ENCODE peak calls at places on chromosomes 4 and X, in ten cellular contexts. Q is astrocyte, X is upper lobe of left lung, W is AG10803, B is GM10248, M is IMR-90, K is endothelial cell, U is fibroblast of the aortic adventitia, V is testis, S is epithelial cell of esophagus. T is an unnamed sample.

GRCh38 chrX:149114001-149114400 is 391.1 kb downstream of the IDS start:
- DNase-seq in Q (no peak), X (peak), W (no peak), B (no peak), M (no peak), K (no peak), U (no peak), V (no peak), S (no peak), T (no peak)

GRCh38 chrX:21966866-21967265 is 26.4 kb downstream of the SMS start:
- DNase-seq in Q (no peak), X (no peak), W (no peak), B (no peak), M (no peak), K (no peak), U (no peak), V (no peak), S (no peak), T (no peak)

GRCh38 chr4:184100297-184100885 is 117.3 kb downstream of the ENPP6 start:
- DNase-seq in Q (no peak), X (peak), W (no peak), B (peak), M (peak), K (peak), U (peak), V (peak), S (peak), T (no peak)

GRCh38 chr4:159105761-159106243 is 2.9 kb downstream of the RAPGEF2 start:
- DNase-seq in Q (peak), X (no peak), W (peak), B (peak), M (peak), K (no peak), U (peak), V (no peak), S (peak), T (no peak)

GRCh38 chr4:141635726-141636076 is 682 bp upstream of the IL15 start:
- DNase-seq in Q (no peak), X (no peak), W (peak), B (peak), M (no peak), K (no peak), U (no peak), V (no peak), S (no peak), T (no peak)

GRCh38 chrX:154470914-154471568 is 8.0 kb downstream of the LAGE3 start:
- DNase-seq in Q (no peak), X (no peak), W (no peak), B (no peak), M (no peak), K (no peak), U (no peak), V (no peak), S (no peak), T (no peak)

GRCh38 chr4:28744066-28744465 is 1883.4 kb downstream of the STIM2 start:
- DNase-seq in Q (no peak), X (no peak), W (peak), B (no peak), M (peak), K (no peak), U (no peak), V (no peak), S (peak), T (no peak)

GRCh38 chr4:137531951-137532868 is at the start of gene PCDH18:
- DNase-seq in Q (peak), X (no peak), W (peak), B (peak), M (peak), K (peak), U (peak), V (peak), S (peak), T (peak)

DNA sequence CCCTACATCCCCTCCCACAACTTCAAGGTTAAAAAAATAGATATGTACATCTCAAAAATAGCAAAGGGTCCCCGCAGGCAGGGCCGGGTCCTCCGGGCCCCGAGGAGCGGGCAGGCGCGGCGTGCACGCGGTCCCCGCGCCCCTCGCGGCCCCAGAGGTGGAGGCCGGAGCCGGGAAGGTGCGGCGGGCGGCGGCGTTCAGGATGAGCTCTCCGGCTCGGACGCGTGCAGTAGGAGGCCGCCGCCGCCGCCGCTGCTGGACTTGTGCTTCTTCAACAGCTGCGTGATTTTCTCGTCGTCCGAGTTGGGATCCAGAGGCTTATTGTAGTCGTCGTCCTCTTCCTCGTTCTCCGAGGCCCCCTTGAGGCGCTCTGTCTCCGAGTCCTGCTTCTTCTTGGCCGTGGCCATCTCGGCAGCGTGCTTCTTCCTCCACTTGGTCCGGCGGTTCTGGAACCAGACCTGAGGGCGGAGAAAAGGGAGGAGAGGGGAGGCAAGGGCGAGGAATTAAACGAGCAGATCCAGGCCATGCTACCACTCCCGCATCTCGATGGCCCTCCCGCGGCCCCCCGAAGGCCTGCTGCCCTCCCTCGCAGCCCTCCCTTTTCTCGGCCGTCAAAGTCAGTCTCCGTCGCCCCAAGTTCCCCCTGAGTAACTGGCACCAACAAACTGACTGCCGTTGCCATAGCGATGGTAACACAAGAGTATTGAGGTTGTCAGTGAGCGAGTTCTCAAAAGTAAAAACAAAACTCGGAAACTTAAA is 5.8 kb downstream of the NKX6-1 start:
- DNase-seq in Q (peak), X (peak), W (peak), B (no peak), M (peak), K (peak), U (peak), V (peak), S (no peak), T (no peak)
- TF ChIP-seq CTCF in Q (no peak), X (no peak), W (peak), B (no peak), M (no peak), K (no peak), U (peak), V (no peak), S (no peak), T (peak)

GRCh38 chrX:40411350-40412111 is 169.2 kb upstream of the ATP6AP2 start:
- DNase-seq in Q (no peak), X (no peak), W (no peak), B (no peak), M (no peak), K (no peak), U (no peak), V (no peak), S (no peak), T (no peak)
- TF ChIP-seq CTCF in Q (no peak), X (no peak), W (peak), B (no peak), M (no peak), K (no peak), U (no peak), V (no peak), S (no peak), T (no peak)

DNA sequence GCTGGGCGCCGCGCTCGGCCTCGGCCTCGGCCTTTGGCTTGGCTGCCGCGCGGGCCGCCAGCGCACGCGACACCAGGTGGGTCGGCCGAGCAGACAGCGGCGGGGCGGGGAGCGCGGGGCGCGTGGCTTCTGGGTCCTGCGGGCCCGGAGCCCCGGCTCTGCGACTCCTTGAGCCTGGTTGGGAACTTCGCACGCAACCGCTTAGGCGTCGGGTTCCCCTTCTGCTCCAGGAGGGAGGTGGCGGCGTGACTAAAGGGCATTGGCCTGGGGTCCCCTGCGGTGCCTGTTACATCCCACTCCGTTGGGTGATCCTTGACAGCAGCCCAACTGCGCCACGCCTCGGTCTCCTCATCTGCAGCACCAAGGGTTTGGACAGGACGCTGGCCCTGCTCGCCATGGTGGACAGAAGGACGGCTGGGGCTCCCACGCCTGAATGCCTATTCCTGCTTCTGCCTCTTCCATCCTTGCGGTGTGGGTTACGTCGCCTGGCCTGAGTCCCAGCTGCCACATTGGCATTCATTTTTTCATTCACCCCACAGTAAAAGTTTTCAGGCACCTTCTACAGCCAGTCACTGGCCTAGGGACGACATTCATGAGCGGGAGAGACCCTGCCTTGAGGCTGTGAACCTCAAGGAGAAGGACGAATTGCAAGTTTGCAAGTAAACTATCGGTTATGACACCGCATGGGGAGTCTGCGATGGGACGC is 631 bp downstream of the EVC start:
- DNase-seq in Q (peak), X (no peak), W (peak), B (no peak), M (peak), K (peak), U (peak), V (peak), S (peak), T (no peak)
- TF ChIP-seq CTCF in Q (no peak), X (no peak), W (no peak), B (no peak), M (no peak), K (no peak), U (no peak), V (no peak), S (no peak), T (peak)

DNA sequence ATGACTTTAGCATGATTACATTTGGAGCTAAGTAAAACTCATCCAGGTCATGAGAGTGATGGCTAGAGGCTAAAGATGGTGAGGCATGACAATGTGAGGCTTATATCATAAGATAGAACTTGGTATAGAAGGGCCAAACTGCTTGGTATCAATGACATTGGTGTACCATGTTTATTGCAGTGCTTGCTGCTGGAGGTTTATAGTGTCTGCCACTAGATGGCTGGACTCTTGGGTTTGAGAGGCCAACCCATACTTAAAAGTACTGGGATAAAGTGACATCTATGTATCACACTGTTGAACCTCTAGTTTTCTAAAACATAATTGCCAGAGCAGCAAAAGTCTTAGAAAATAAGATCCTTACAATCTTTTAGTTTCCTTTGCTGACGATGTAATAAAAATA is 83.0 kb upstream of the TACR3 start:
- DNase-seq in Q (no peak), X (no peak), W (no peak), B (no peak), M (no peak), K (no peak), U (no peak), V (no peak), S (no peak), T (no peak)
- TF ChIP-seq CTCF in Q (no peak), X (no peak), W (no peak), B (no peak), M (no peak), K (no peak), U (no peak), V (no peak), S (peak), T (no peak)

T was measured in osteocyte.